ENCODE peak calls at places on chromosomes 4 and X, in ten cellular contexts. C is memory B cell, I is NB4, N is NCI-H226, H is dorsolateral prefrontal cortex, B is fibroblast of lung, J is skeletal muscle cell, X is uterus, S is colonic mucosa, W is WTC11. Z is an unnamed sample.

GRCh38 chr4:188439641-188440311 is 300.5 kb downstream of the TRIML1 start:
- DNase-seq in C (no peak), W (no peak), B (no peak), X (no peak), J (no peak), N (no peak), H (peak), S (no peak), I (no peak), Z (peak)

GRCh38 chr4:139753686-139754085 is 88.1 kb downstream of the MGST2 start:
- DNase-seq in S (no peak), W (no peak), X (no peak), B (no peak), J (no peak), C (no peak), N (no peak), I (no peak), H (no peak), Z (no peak)

GRCh38 chr4:79685542-79685941 is 277.5 kb upstream of the GK2 start:
- DNase-seq in C (no peak), I (no peak), B (no peak), W (no peak), J (no peak), S (no peak), N (no peak), X (no peak), H (no peak), Z (no peak)

GRCh38 chr4:72286185-72286584 is 254.4 kb downstream of the NPFFR2 start:
- DNase-seq in B (peak), C (no peak), X (no peak), S (no peak), H (no peak), W (no peak), I (peak), J (no peak), N (no peak), Z (no peak)

GRCh38 chr4:101304916-101305315 is 42.4 kb downstream of the PPP3CA start:
- DNase-seq in J (no peak), S (no peak), B (peak), N (peak), H (no peak), W (no peak), C (no peak), I (no peak), X (no peak), Z (no peak)

GRCh38 chr4:48930654-48931053 is 24.1 kb upstream of the OCIAD2 start:
- DNase-seq in W (no peak), N (no peak), B (no peak), J (no peak), X (no peak), C (no peak), S (no peak), I (peak), H (no peak), Z (no peak)

GRCh38 chr4:14072506-14072905 is 445.0 kb upstream of the BOD1L1 start:
- DNase-seq in N (peak), I (no peak), H (no peak), J (no peak), B (no peak), X (no peak), W (no peak), S (no peak), C (no peak), Z (no peak)

GRCh38 chr4:8707045-8707781 is 114.6 kb downstream of the CPZ start:
- DNase-seq in J (no peak), W (peak), B (no peak), H (no peak), N (no peak), I (no peak), X (no peak), S (no peak), C (no peak), Z (peak)

GRCh38 chrX:136954930-136955329 is 74.4 kb upstream of the RBMX start:
- DNase-seq in C (no peak), J (no peak), W (no peak), B (peak), N (no peak), X (no peak), S (no peak), H (no peak), I (peak), Z (no peak)

GRCh38 chr4:88526221-88526815 is 2.7 kb upstream of the PYURF start:
- DNase-seq in J (no peak), C (no peak), X (no peak), N (no peak), I (peak), B (peak), W (no peak), S (no peak), H (no peak), Z (no peak)

GRCh38 chr4:53962516-53963225 is 101.7 kb downstream of the CHIC2 start:
- DNase-seq in B (peak), X (no peak), C (no peak), W (no peak), J (peak), S (no peak), N (peak), I (no peak), H (no peak), Z (no peak)

GRCh38 chr4:8198906-8199593 is at the start of gene SH3TC1:
- DNase-seq in C (peak), I (peak), H (peak), W (no peak), X (peak), N (peak), B (peak), S (peak), J (peak), Z (peak)